ENCODE peak calls at places on chromosomes 4 and X, in six cellular contexts. One of them, this sample, is unnamed.

GRCh38 chr4:159390648-159391047 is 287.8 kb downstream of the RAPGEF2 start:
- DNase-seq in K562: peak; percentile 15
- DNase-seq in HepG2: peak; percentile 48
- DNase-seq in GM12878: no peak
- DNase-seq in SK-N-SH: no peak
- DNase-seq in HL-60: no peak
- DNase-seq in this sample: no peak

GRCh38 chrX:16671005-16671404 is 21.0 kb downstream of the S100G start:
- DNase-seq in HL-60: no peak
- DNase-seq in GM12878: no peak
- DNase-seq in SK-N-SH: peak; percentile 60
- DNase-seq in HepG2: peak; percentile 5
- DNase-seq in K562: peak; percentile 59
- DNase-seq in this sample: no peak

GRCh38 chr4:5990446-5991160 is 27.6 kb downstream of the C4orf50 start:
- DNase-seq in GM12878: no peak
- DNase-seq in K562: no peak
- DNase-seq in SK-N-SH: no peak
- DNase-seq in HepG2: no peak
- DNase-seq in HL-60: no peak
- DNase-seq in this sample: no peak

GRCh38 chrX:101108293-101108692 is 10.3 kb downstream of the CENPI start:
- DNase-seq in HL-60: no peak
- DNase-seq in GM12878: no peak
- DNase-seq in K562: no peak
- DNase-seq in SK-N-SH: no peak
- DNase-seq in HepG2: no peak
- DNase-seq in this sample: no peak

GRCh38 chr4:52813546-52813945 is 48.6 kb upstream of the RASL11B start:
- DNase-seq in SK-N-SH: no peak
- DNase-seq in GM12878: no peak
- DNase-seq in HepG2: no peak
- DNase-seq in K562: no peak
- DNase-seq in HL-60: no peak
- DNase-seq in this sample: no peak

GRCh38 chrX:15107367-15107988 is 162.4 kb downstream of the ASB9 start:
- DNase-seq in K562: no peak
- DNase-seq in HL-60: no peak
- DNase-seq in GM12878: no peak
- DNase-seq in HepG2: no peak
- DNase-seq in SK-N-SH: no peak
- DNase-seq in this sample: no peak

GRCh38 chr4:138113819-138114415 is 128.2 kb downstream of the SLC7A11 start:
- DNase-seq in GM12878: no peak
- DNase-seq in HepG2: peak; percentile 33
- DNase-seq in HL-60: no peak
- DNase-seq in SK-N-SH: no peak
- DNase-seq in K562: no peak
- DNase-seq in this sample: no peak

GRCh38 chr4:41506071-41506470 is 31.9 kb upstream of the LIMCH1 start:
- DNase-seq in HL-60: no peak
- DNase-seq in K562: no peak
- DNase-seq in SK-N-SH: no peak
- DNase-seq in HepG2: no peak
- DNase-seq in GM12878: no peak
- DNase-seq in this sample: no peak

GRCh38 chrX:136839196-136839595 is 41.3 kb downstream of the RBMX start:
- DNase-seq in GM12878: no peak
- DNase-seq in SK-N-SH: no peak
- DNase-seq in K562: no peak
- DNase-seq in HL-60: no peak
- DNase-seq in HepG2: no peak
- DNase-seq in this sample: no peak

GRCh38 chr4:70666369-70666768 is at the start of gene JCHAIN:
- DNase-seq in HepG2: no peak
- DNase-seq in SK-N-SH: no peak
- DNase-seq in GM12878: no peak
- DNase-seq in HL-60: no peak
- DNase-seq in K562: no peak
- DNase-seq in this sample: no peak

GRCh38 chrX:136141569-136141968 is 5.8 kb upstream of the FHL1 start:
- DNase-seq in K562: no peak
- DNase-seq in HL-60: no peak
- DNase-seq in HepG2: no peak
- DNase-seq in SK-N-SH: no peak
- DNase-seq in GM12878: no peak
- DNase-seq in this sample: no peak

DNA sequence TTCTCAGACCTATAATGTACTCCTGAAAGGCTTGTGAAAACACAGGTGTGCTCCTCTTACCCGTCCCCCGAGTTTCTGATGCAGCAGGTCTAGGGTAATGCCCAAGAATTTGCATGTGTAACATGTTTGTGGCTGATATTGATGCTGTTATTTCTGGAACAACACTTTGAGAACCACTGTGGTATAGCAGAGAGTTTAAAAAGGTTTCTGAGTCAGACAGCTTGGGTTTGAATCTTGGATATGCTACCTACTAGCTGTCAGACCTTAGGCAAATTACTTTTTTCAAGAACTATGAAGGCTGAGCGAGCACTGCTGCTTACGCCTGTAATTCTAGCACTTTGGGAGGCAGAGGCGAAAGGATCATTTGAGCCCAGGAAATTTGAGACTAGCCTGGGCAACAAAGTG is 4.9 kb downstream of the AFF1 start:
- DNase-seq in GM12878: peak; percentile 98
- DNase-seq in HepG2: no peak
- DNase-seq in SK-N-SH: no peak
- DNase-seq in HL-60: no peak
- DNase-seq in K562: no peak
- DNase-seq in this sample: no peak
- TF ChIP-seq GABPA in GM12878: peak; percentile 45
- TF ChIP-seq GABPA in HepG2: no peak
- TF ChIP-seq GABPA in SK-N-SH: no peak
- TF ChIP-seq GABPA in HL-60: no peak
- TF ChIP-seq GABPA in K562: no peak
- TF ChIP-seq GABPA in this sample: no peak

GRCh38 chrX:72381439-72382198 is 75.9 kb upstream of the CITED1 start:
- DNase-seq in HepG2: peak; percentile 70
- DNase-seq in SK-N-SH: no peak
- DNase-seq in GM12878: no peak
- DNase-seq in HL-60: no peak
- DNase-seq in K562: no peak
- DNase-seq in this sample: no peak
- TF ChIP-seq GABPA in HepG2: no peak
- TF ChIP-seq GABPA in SK-N-SH: no peak
- TF ChIP-seq GABPA in GM12878: no peak
- TF ChIP-seq GABPA in HL-60: no peak
- TF ChIP-seq GABPA in K562: no peak
- TF ChIP-seq GABPA in this sample: no peak

DNA sequence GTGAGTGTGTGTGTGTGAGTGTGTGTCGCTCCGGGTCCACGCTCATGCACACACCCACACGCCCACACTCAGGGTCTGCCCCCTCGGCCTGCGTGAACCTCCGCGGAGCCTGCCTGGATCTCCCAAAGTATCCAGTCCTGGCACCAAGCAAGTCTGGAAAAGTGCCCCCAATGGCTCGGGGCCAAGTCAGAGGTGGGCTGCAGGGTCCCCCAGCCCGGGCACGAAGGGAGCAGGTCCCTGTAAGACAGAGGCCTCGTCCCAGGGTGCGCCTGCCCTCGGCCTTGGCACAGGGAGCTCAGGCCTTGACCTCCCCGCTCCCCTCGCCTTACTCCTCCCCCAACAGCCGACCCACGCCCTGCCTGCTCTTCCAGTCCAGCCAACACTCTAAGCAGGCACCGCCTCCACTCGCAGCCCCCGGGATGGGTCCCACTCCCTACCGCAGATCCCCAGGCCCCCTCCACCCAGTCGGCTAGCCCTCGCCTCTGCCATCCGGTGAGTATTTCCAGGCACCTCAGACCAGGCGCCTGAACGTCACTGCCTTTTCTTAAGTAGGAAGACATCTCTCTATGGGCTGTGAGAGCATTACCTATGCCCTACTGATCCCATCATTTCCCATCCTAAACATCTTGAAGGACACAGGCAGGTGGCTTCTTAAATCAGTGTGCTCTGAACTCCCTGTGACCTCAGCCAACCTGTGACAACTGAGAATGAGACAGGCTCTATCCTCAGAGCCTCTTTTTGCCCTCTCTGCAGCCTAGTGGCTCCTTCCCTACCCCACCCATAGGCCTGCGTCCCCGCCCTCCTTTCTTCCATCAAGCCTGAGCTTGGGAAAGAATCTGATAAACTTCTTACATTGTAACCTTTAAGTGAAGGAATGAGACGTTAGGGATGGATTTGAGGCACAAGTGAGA is 704 bp downstream of the FAM114A1 start:
- DNase-seq in HL-60: no peak
- DNase-seq in GM12878: no peak
- DNase-seq in K562: no peak
- DNase-seq in HepG2: no peak
- DNase-seq in SK-N-SH: no peak
- DNase-seq in this sample: no peak
- TF ChIP-seq GABPA in HL-60: no peak
- TF ChIP-seq GABPA in GM12878: no peak
- TF ChIP-seq GABPA in K562: no peak
- TF ChIP-seq GABPA in HepG2: no peak
- TF ChIP-seq GABPA in SK-N-SH: no peak
- TF ChIP-seq GABPA in this sample: no peak

GRCh38 chr4:145830699-145831098 is 107.9 kb downstream of the ZNF827 start:
- DNase-seq in HepG2: no peak
- DNase-seq in K562: no peak
- DNase-seq in HL-60: no peak
- DNase-seq in SK-N-SH: no peak
- DNase-seq in GM12878: no peak
- DNase-seq in this sample: no peak

GRCh38 chr4:145825255-145825654 is 113.4 kb downstream of the ZNF827 start:
- DNase-seq in HepG2: no peak
- DNase-seq in GM12878: no peak
- DNase-seq in HL-60: no peak
- DNase-seq in K562: peak; percentile 2
- DNase-seq in SK-N-SH: no peak
- DNase-seq in this sample: no peak

GRCh38 chr4:145827885-145828284 is 110.7 kb downstream of the ZNF827 start:
- DNase-seq in GM12878: no peak
- DNase-seq in HepG2: no peak
- DNase-seq in HL-60: no peak
- DNase-seq in SK-N-SH: no peak
- DNase-seq in K562: no peak
- DNase-seq in this sample: no peak

GRCh38 chr4:145829629-145830395 is 108.8 kb downstream of the ZNF827 start:
- DNase-seq in SK-N-SH: no peak
- DNase-seq in HepG2: no peak
- DNase-seq in K562: no peak
- DNase-seq in GM12878: no peak
- DNase-seq in HL-60: no peak
- DNase-seq in this sample: no peak

GRCh38 chr4:145828802-145829485 is 109.7 kb downstream of the ZNF827 start:
- DNase-seq in HepG2: no peak
- DNase-seq in K562: no peak
- DNase-seq in HL-60: no peak
- DNase-seq in SK-N-SH: no peak
- DNase-seq in GM12878: no peak
- DNase-seq in this sample: no peak
- TF ChIP-seq GABPA in HepG2: no peak
- TF ChIP-seq GABPA in K562: no peak
- TF ChIP-seq GABPA in HL-60: no peak
- TF ChIP-seq GABPA in SK-N-SH: no peak
- TF ChIP-seq GABPA in GM12878: no peak
- TF ChIP-seq GABPA in this sample: no peak

GRCh38 chr4:95694411-95694810 is 145.5 kb upstream of the PDHA2 start:
- DNase-seq in HL-60: no peak
- DNase-seq in GM12878: no peak
- DNase-seq in HepG2: no peak
- DNase-seq in K562: no peak
- DNase-seq in SK-N-SH: no peak
- DNase-seq in this sample: no peak

GRCh38 chr4:95693594-95693993 is 144.8 kb upstream of the UNC5C start:
- DNase-seq in HL-60: no peak
- DNase-seq in HepG2: no peak
- DNase-seq in K562: no peak
- DNase-seq in SK-N-SH: no peak
- DNase-seq in GM12878: no peak
- DNase-seq in this sample: peak; percentile 3
- TF ChIP-seq GABPA in HL-60: no peak
- TF ChIP-seq GABPA in HepG2: no peak
- TF ChIP-seq GABPA in K562: no peak
- TF ChIP-seq GABPA in SK-N-SH: no peak
- TF ChIP-seq GABPA in GM12878: no peak
- TF ChIP-seq GABPA in this sample: no peak

GRCh38 chrX:79133897-79134296 is 10.6 kb upstream of the GPR174 start:
- DNase-seq in K562: no peak
- DNase-seq in HepG2: no peak
- DNase-seq in SK-N-SH: no peak
- DNase-seq in GM12878: no peak
- DNase-seq in HL-60: no peak
- DNase-seq in this sample: no peak
- TF ChIP-seq GABPA in K562: no peak
- TF ChIP-seq GABPA in HepG2: no peak
- TF ChIP-seq GABPA in SK-N-SH: no peak
- TF ChIP-seq GABPA in GM12878: no peak
- TF ChIP-seq GABPA in HL-60: no peak
- TF ChIP-seq GABPA in this sample: no peak

This sample was measured in H1.